ENCODE peak calls at places on chromosomes 3 and 15, in ten cellular contexts. P is right lobe of liver; V is skeletal muscle cell; K is naive thymus-derived CD8-positive, alpha-beta T cell; A is cardiac fibroblast; Y is posterior cingulate gyrus; E is cortex of kidney; N is ACHN; M is KBM-7; X is NCI-H460. D is an unnamed sample.

GRCh38 chr3:117355566-117355965 is 646.0 kb downstream of the TUSC7 start:
- DNase-seq in X (peak; percentile 1), K (no peak), A (peak; percentile 15), N (no peak), E (no peak), V (no peak), M (peak; percentile 19), P (no peak), Y (no peak), D (peak; percentile 22)

GRCh38 chr15:70420421-70421196 is 322.9 kb upstream of the TLE3 start:
- DNase-seq in N (no peak), A (no peak), V (no peak), M (no peak), E (no peak), Y (no peak), X (no peak), P (no peak), K (no peak), D (no peak)

GRCh38 chr3:172221550-172221949 is 182.2 kb downstream of the FNDC3B start:
- DNase-seq in N (no peak), P (no peak), Y (no peak), A (peak; percentile 89), X (no peak), M (no peak), K (no peak), E (no peak), V (peak; percentile 53), D (no peak)

GRCh38 chr15:41951571-41951970 is 20.8 kb downstream of the EHD4 start:
- DNase-seq in K (no peak), A (no peak), X (no peak), M (no peak), Y (no peak), P (no peak), E (no peak), V (no peak), N (no peak), D (no peak)

GRCh38 chr3:85330071-85330470 is 371.3 kb downstream of the CADM2 start:
- DNase-seq in N (no peak), X (no peak), P (no peak), Y (no peak), E (no peak), K (no peak), A (no peak), M (no peak), V (no peak), D (no peak)

GRCh38 chr15:98916826-98917225 is 90.8 kb downstream of the PGPEP1L start:
- DNase-seq in K (no peak), Y (no peak), N (no peak), A (no peak), V (no peak), M (no peak), E (no peak), P (no peak), X (no peak), D (no peak)

GRCh38 chr3:160464971-160465370 is 15.4 kb upstream of the TRIM59 start:
- DNase-seq in X (no peak), M (no peak), A (no peak), N (no peak), K (no peak), P (no peak), V (no peak), E (no peak), Y (no peak), D (no peak)

GRCh38 chr15:74817370-74817737 is 4.7 kb downstream of the LMAN1L start:
- DNase-seq in P (peak; percentile 62), A (peak; percentile 30), V (no peak), N (no peak), M (peak; percentile 76), X (no peak), Y (no peak), E (no peak), K (no peak), D (no peak)

GRCh38 chr15:75198560-75199346 is 2.9 kb upstream of the C15orf39 start:
- DNase-seq in E (no peak), P (no peak), A (peak; percentile 35), M (peak; percentile 85), Y (no peak), K (no peak), V (no peak), X (peak; percentile 31), N (peak; percentile 62), D (no peak)

GRCh38 chr3:39445927-39446326 is 21.6 kb upstream of the MOBP start:
- DNase-seq in P (no peak), Y (no peak), M (no peak), K (no peak), X (no peak), E (no peak), N (no peak), V (no peak), A (no peak), D (no peak)

GRCh38 chr15:70569718-70570231 is 193.6 kb downstream of the UACA start:
- DNase-seq in A (peak; percentile 16), N (no peak), Y (no peak), M (no peak), V (no peak), E (no peak), X (no peak), P (no peak), K (no peak), D (no peak)

GRCh38 chr3:150762662-150763121 is 277 bp downstream of the SIAH2 start:
- DNase-seq in X (no peak), M (peak; percentile 18), A (no peak), N (no peak), Y (no peak), E (no peak), K (no peak), P (no peak), V (no peak), D (no peak)

GRCh38 chr3:148601766-148602685 is 95.7 kb upstream of the AGTR1 start:
- DNase-seq in A (no peak), V (no peak), P (no peak), M (no peak), K (no peak), Y (no peak), E (no peak), N (no peak), X (no peak), D (no peak)

GRCh38 chr3:57556459-57557087 is 499 bp downstream of the PDE12 start:
- DNase-seq in X (no peak), M (no peak), A (no peak), K (peak; percentile 24), N (peak; percentile 21), P (peak; percentile 41), V (no peak), Y (peak; percentile 34), E (no peak), D (no peak)

GRCh38 chr3:119794971-119795612 is 13.2 kb downstream of the NR1I2 start:
- DNase-seq in V (no peak), E (no peak), P (peak; percentile 80), N (peak; percentile 21), K (no peak), X (peak; percentile 22), M (no peak), Y (no peak), A (peak; percentile 19), D (no peak)

GRCh38 chr3:104069114-104069513 is 1297.6 kb upstream of the ALCAM start:
- DNase-seq in K (no peak), X (no peak), N (peak; percentile 87), A (no peak), Y (no peak), V (peak; percentile 5), M (no peak), E (no peak), P (no peak), D (no peak)

GRCh38 chr3:134370611-134371451 is 3.4 kb downstream of the AMOTL2 start:
- DNase-seq in V (no peak), K (no peak), M (no peak), Y (no peak), E (no peak), N (no peak), A (no peak), P (no peak), X (no peak), D (no peak)

GRCh38 chr15:89315375-89315929 is 19.2 kb downstream of the POLG start:
- DNase-seq in Y (no peak), V (no peak), X (no peak), M (no peak), A (no peak), P (no peak), E (no peak), K (no peak), N (no peak), D (no peak)

GRCh38 chr3:128424508-128425069 is 42.1 kb downstream of the DNAJB8 start:
- DNase-seq in A (peak; percentile 11), X (no peak), P (no peak), N (no peak), M (no peak), V (peak; percentile 45), E (no peak), K (no peak), Y (no peak), D (peak; percentile 52)

GRCh38 chr3:194466761-194467356 is 19.9 kb downstream of the ATP13A3 start:
- DNase-seq in Y (no peak), K (no peak), P (no peak), E (no peak), V (no peak), A (no peak), X (no peak), M (no peak), N (no peak), D (no peak)

GRCh38 chr3:71341721-71342120 is 241.8 kb downstream of the FOXP1 start:
- DNase-seq in A (peak; percentile 80), V (peak; percentile 67), X (no peak), E (no peak), Y (no peak), K (no peak), N (peak; percentile 57), P (no peak), M (no peak), D (no peak)

GRCh38 chr3:152211655-152212054 is 57.1 kb upstream of the MBNL1 start:
- DNase-seq in M (no peak), X (no peak), P (no peak), A (no peak), K (no peak), V (no peak), N (no peak), Y (no peak), E (no peak), D (no peak)

GRCh38 chr15:37891754-37892368 is 42.6 kb upstream of the TMCO5A start:
- DNase-seq in A (peak; percentile 64), N (peak; percentile 44), V (no peak), M (peak; percentile 40), K (no peak), E (no peak), P (no peak), X (peak; percentile 47), Y (no peak), D (no peak)

GRCh38 chr15:67762610-67763368 is 62.5 kb upstream of the SKOR1 start:
- DNase-seq in X (no peak), V (no peak), N (peak; percentile 12), P (no peak), Y (no peak), A (no peak), M (no peak), K (no peak), E (no peak), D (no peak)

GRCh38 chr3:150203273-150203672 is 204.8 kb upstream of the TSC22D2 start:
- DNase-seq in P (no peak), V (no peak), N (no peak), K (no peak), M (no peak), Y (no peak), E (no peak), X (no peak), A (no peak), D (no peak)

GRCh38 chr15:25188051-25188450 is 233.3 kb downstream of the SNRPN start:
- DNase-seq in N (no peak), K (no peak), Y (no peak), V (no peak), A (no peak), E (no peak), P (no peak), X (no peak), M (no peak), D (no peak)

GRCh38 chr3:40827942-40828688 is 303.4 kb downstream of the ZNF621 start:
- DNase-seq in A (peak; percentile 61), Y (no peak), V (no peak), P (no peak), X (no peak), K (no peak), E (no peak), M (no peak), N (peak; percentile 53), D (no peak)

GRCh38 chr3:140077406-140077805 is 142.4 kb downstream of the CLSTN2 start:
- DNase-seq in V (no peak), N (no peak), M (no peak), X (no peak), Y (no peak), P (no peak), K (no peak), A (no peak), E (no peak), D (no peak)